ENCODE peak calls at places on chromosomes 7 and 10, in seven cellular contexts. Y, Q, D, P, V, H and O are unnamed samples.

GRCh38 chr10:82924711-82925110 is 1049.7 kb downstream of the NRG3 start:
- DNase-seq in Y (no peak), Q (no peak), D (no peak), P (no peak), V (no peak), H (no peak), O (no peak)

GRCh38 chr10:133154996-133155778 is 4.8 kb upstream of the KNDC1 start:
- DNase-seq in Y (no peak), Q (no peak), D (no peak), P (no peak), V (no peak), H (no peak), O (no peak)

GRCh38 chr7:69208848-69209247 is 389.4 kb upstream of the AUTS2 start:
- DNase-seq in Y (no peak), Q (no peak), D (no peak), P (peak), V (no peak), H (no peak), O (no peak)

GRCh38 chr7:131848033-131848432 is 291.6 kb upstream of the PODXL start:
- DNase-seq in Y (no peak), Q (no peak), D (no peak), P (no peak), V (no peak), H (no peak), O (no peak)

GRCh38 chr10:46229144-46229563 is 57.6 kb upstream of the ANTXRL start:
- DNase-seq in Y (no peak), Q (peak), D (peak), P (no peak), V (peak), H (peak), O (no peak)

GRCh38 chr7:39979406-39980073 is 29.5 kb downstream of the CDK13 start:
- DNase-seq in Y (no peak), Q (no peak), D (no peak), P (no peak), V (no peak), H (no peak), O (no peak)

GRCh38 chr7:50679218-50680007 is 103.3 kb downstream of the GRB10 start:
- DNase-seq in Y (peak), Q (peak), D (peak), P (no peak), V (no peak), H (peak), O (peak)

GRCh38 chr7:27155816-27156507 is 513 bp downstream of the HOXA7 start:
- DNase-seq in Y (no peak), Q (no peak), D (no peak), P (no peak), V (peak), H (no peak), O (no peak)

GRCh38 chr7:187237-187927 is 5.0 kb upstream of the FAM20C start:
- DNase-seq in Y (no peak), Q (no peak), D (no peak), P (no peak), V (no peak), H (no peak), O (no peak)

GRCh38 chr10:10198388-10198787 is 819.3 kb upstream of the CELF2 start:
- DNase-seq in Y (no peak), Q (no peak), D (no peak), P (no peak), V (no peak), H (no peak), O (no peak)
- TF ChIP-seq JUND in Y (no peak), Q (no peak), D (no peak), P (no peak), V (no peak), H (no peak), O (no peak)

GRCh38 chr7:76273503-76273902 is 29.0 kb upstream of the HSPB1 start:
- DNase-seq in Y (no peak), Q (no peak), D (no peak), P (no peak), V (no peak), H (no peak), O (no peak)

GRCh38 chr7:76268376-76268775 is 34.1 kb upstream of the HSPB1 start:
- DNase-seq in Y (no peak), Q (no peak), D (no peak), P (no peak), V (no peak), H (no peak), O (no peak)

GRCh38 chr7:76269895-76270294 is 32.6 kb upstream of the HSPB1 start:
- DNase-seq in Y (no peak), Q (no peak), D (no peak), P (no peak), V (no peak), H (no peak), O (no peak)

GRCh38 chr7:76272142-76272541 is 30.3 kb upstream of the HSPB1 start:
- DNase-seq in Y (no peak), Q (no peak), D (no peak), P (no peak), V (no peak), H (no peak), O (no peak)

DNA sequence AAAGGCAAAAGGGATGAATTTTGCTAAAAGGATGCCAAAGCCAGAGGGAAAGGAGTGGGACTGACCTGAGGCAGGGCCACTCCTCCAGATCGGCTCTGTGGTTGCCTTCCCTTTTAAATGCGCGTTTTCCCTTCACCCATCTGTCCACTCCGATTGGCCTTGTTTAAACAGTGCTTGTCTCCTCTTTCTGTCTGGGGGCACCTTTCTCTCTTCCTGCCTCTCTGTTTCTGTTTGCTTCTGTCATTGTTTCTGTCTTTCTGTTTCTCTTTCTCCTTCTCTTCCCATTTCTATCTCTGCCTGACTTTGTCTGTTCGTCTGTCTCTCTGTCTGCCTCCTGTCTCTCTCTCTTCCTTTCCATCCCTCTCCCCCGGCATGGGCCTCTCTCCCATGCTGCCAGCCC is 29.6 kb upstream of the HSPB1 start:
- DNase-seq in Y (no peak), Q (no peak), D (no peak), P (no peak), V (no peak), H (no peak), O (no peak)
- TF ChIP-seq JUND in Y (no peak), Q (no peak), D (no peak), P (no peak), V (no peak), H (no peak), O (no peak)

GRCh38 chr7:37071124-37071523 is 346.8 kb upstream of the AOAH start:
- DNase-seq in Y (no peak), Q (no peak), D (no peak), P (no peak), V (no peak), H (no peak), O (no peak)

GRCh38 chr7:37065779-37066271 is 341.5 kb upstream of the AOAH start:
- DNase-seq in Y (no peak), Q (no peak), D (no peak), P (peak), V (no peak), H (peak), O (no peak)

GRCh38 chr7:37067961-37068536 is 343.8 kb upstream of the AOAH start:
- DNase-seq in Y (no peak), Q (no peak), D (no peak), P (peak), V (no peak), H (no peak), O (no peak)

GRCh38 chr7:37069336-37069735 is 345.0 kb upstream of the AOAH start:
- DNase-seq in Y (no peak), Q (no peak), D (no peak), P (no peak), V (no peak), H (no peak), O (no peak)

DNA sequence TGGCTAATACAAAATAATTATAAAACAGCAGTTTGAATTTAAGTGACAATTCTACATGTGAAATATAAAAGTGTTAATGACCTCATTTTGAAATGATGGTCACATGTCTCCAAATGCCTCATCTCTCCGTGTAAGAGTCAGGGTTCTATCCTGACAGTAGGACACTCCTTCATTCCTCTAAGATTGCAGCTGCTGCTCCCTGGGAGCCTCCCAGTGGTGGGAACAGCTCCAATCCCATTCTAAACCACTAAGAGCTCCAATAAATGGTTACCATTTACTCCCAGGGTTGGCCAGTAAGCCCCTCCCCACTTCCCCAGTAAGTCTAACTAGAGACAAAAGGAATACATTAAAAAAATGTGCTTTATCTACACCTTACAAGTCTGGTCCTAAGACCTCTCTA is 344.6 kb upstream of the AOAH start:
- DNase-seq in Y (no peak), Q (no peak), D (no peak), P (no peak), V (no peak), H (no peak), O (no peak)
- TF ChIP-seq JUND in Y (no peak), Q (no peak), D (no peak), P (no peak), V (no peak), H (no peak), O (no peak)

GRCh38 chr7:3893151-3893788 is 592.2 kb downstream of the SDK1 start:
- DNase-seq in Y (no peak), Q (no peak), D (no peak), P (no peak), V (no peak), H (no peak), O (no peak)
- TF ChIP-seq JUND in Y (no peak), Q (no peak), D (no peak), P (no peak), V (no peak), H (no peak), O (no peak)